ENCODE peak calls at places on chromosome 1, in nine cellular contexts. A is H1, K is BE2C, X is tibial nerve, Q is esophagus squamous epithelium, U is stomach, D is fibroblast of lung, V is right lobe of liver, C is heart right ventricle. H is an unnamed sample.

GRCh38 chr1:228180271-228180987 is 14.8 kb downstream of the IBA57 start:
- DNase-seq in C (no peak), U (no peak), K (no peak), Q (no peak), V (no peak), A (no peak), X (no peak), D (no peak), H (no peak)

GRCh38 chr1:50275564-50275963 is 147.7 kb downstream of the DMRTA2 start:
- DNase-seq in A (peak; percentile 48), Q (no peak), V (no peak), C (no peak), U (no peak), X (no peak), D (no peak), K (peak; percentile 73), H (no peak)

GRCh38 chr1:12191242-12192032 is 24.6 kb downstream of the TNFRSF1B start:
- DNase-seq in K (no peak), V (no peak), A (no peak), D (no peak), U (no peak), C (no peak), Q (no peak), X (no peak), H (no peak)

GRCh38 chr1:179025975-179026812 is 500 bp downstream of the FAM20B start:
- DNase-seq in V (peak; percentile 88), U (peak; percentile 88), A (peak; percentile 77), D (peak; percentile 52), Q (no peak), X (peak; percentile 26), K (peak; percentile 88), C (peak; percentile 80), H (peak; percentile 91)

GRCh38 chr1:19505694-19506457 is 20.5 kb upstream of the CAPZB start:
- DNase-seq in U (no peak), C (peak; percentile 47), X (no peak), V (no peak), D (no peak), K (no peak), Q (no peak), A (no peak), H (no peak)

GRCh38 chr1:237154173-237154572 is 112.2 kb downstream of the RYR2 start:
- DNase-seq in D (peak; percentile 81), U (no peak), X (no peak), A (no peak), Q (no peak), K (no peak), V (no peak), C (no peak), H (no peak)

GRCh38 chr1:156961709-156962108 is 41.3 kb downstream of the LRRC71 start:
- DNase-seq in K (peak; percentile 31), D (no peak), Q (no peak), A (no peak), U (no peak), C (no peak), V (no peak), X (no peak), H (no peak)

GRCh38 chr1:56696663-56697062 is 51.5 kb downstream of the PRKAA2 start:
- DNase-seq in A (no peak), Q (no peak), K (no peak), D (no peak), V (no peak), U (no peak), X (no peak), C (no peak), H (no peak)

GRCh38 chr1:203126151-203126865 is 1.2 kb upstream of the ADORA1 start:
- DNase-seq in X (no peak), V (no peak), A (peak; percentile 52), U (no peak), Q (no peak), D (peak; percentile 14), C (no peak), K (no peak), H (no peak)

GRCh38 chr1:109256085-109256484 is 6.7 kb downstream of the CELSR2 start:
- DNase-seq in C (no peak), U (no peak), K (no peak), X (no peak), V (no peak), D (no peak), A (no peak), Q (no peak), H (no peak)

GRCh38 chr1:161166669-161167548 is 683 bp downstream of the PPOX start:
- DNase-seq in U (no peak), Q (no peak), V (no peak), A (peak; percentile 71), K (peak; percentile 48), C (no peak), D (no peak), X (no peak), H (no peak)

GRCh38 chr1:46687095-46687659 is 15.5 kb downstream of the TEX38 start:
- DNase-seq in K (peak; percentile 5), U (peak; percentile 96), V (peak; percentile 88), X (peak; percentile 35), A (no peak), C (peak; percentile 59), D (peak; percentile 82), Q (no peak), H (peak; percentile 90)

GRCh38 chr1:29304025-29304684 is 67.8 kb downstream of the PTPRU start:
- DNase-seq in C (no peak), A (no peak), U (no peak), Q (no peak), V (peak; percentile 86), X (no peak), K (no peak), D (no peak), H (peak; percentile 34)

GRCh38 chr1:55836086-55836485 is 620.9 kb upstream of the USP24 start:
- DNase-seq in U (no peak), D (no peak), C (no peak), A (no peak), Q (no peak), K (peak; percentile 6), V (no peak), X (no peak), H (no peak)

GRCh38 chr1:87330201-87330953 is 1.7 kb downstream of the LMO4 start:
- DNase-seq in U (peak; percentile 34), K (no peak), C (no peak), A (peak; percentile 56), V (no peak), Q (no peak), D (peak; percentile 47), X (no peak), H (peak; percentile 41)

GRCh38 chr1:23475641-23476040 is 8.3 kb downstream of the ASAP3 start:
- DNase-seq in U (no peak), D (no peak), K (no peak), V (no peak), Q (no peak), C (no peak), X (no peak), A (no peak), H (no peak)

GRCh38 chr1:25706146-25707089 is 89.8 kb downstream of the MAN1C1 start:
- DNase-seq in D (no peak), U (no peak), V (no peak), K (no peak), X (no peak), C (no peak), Q (no peak), A (no peak), H (no peak)

GRCh38 chr1:173865468-173866164 is 2.2 kb downstream of the GAS5 start:
- DNase-seq in D (no peak), A (no peak), K (no peak), V (no peak), U (no peak), Q (no peak), X (no peak), C (no peak), H (no peak)

GRCh38 chr1:104953555-104953954 is 1203.9 kb downstream of the AMY1C start:
- DNase-seq in V (no peak), K (no peak), X (no peak), D (no peak), U (no peak), A (no peak), C (no peak), Q (no peak), H (no peak)

GRCh38 chr1:211591980-211592493 is 13.1 kb upstream of the SLC30A1 start:
- DNase-seq in V (no peak), K (peak; percentile 34), D (peak; percentile 72), C (no peak), U (no peak), Q (no peak), X (no peak), A (no peak), H (no peak)
- H3K4me3 ChIP-seq in V (no peak overlapping the region), K (no peak overlapping the region), D (no peak overlapping the region), C (no peak overlapping the region), U (no peak overlapping the region), Q (no peak overlapping the region), X (no peak overlapping the region), A (no peak overlapping the region), H (no peak overlapping the region)

DNA sequence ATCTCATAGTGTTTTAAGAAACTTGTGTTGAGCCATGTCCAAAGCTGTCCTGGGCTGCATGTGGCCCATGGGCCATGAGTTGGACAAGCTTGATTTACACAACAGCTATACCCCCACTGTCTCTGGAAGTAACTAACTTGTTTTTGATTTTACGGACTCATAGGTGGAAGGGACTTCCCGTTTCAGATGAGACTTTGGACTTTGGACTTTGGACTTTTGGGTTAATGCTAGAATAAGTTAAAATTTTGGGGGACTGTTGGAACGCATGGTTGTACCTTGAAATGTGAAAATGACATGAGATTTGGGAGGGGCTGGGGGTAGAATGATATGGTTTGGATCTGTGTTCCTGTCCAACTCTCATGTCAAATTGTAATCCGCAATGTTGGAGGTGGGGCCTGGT is 52.6 kb upstream of the ZSWIM5 start:
- DNase-seq in D (no peak), V (no peak), Q (no peak), K (no peak), X (no peak), C (no peak), U (no peak), A (no peak), H (no peak)
- TF ChIP-seq CTCF in D (no peak), V (no peak), Q (no peak), K (no peak), X (no peak), C (no peak), U (no peak), A (no peak), H (no peak)

GRCh38 chr1:154861607-154862094 is 8.4 kb downstream of the KCNN3 start:
- DNase-seq in K (no peak), C (no peak), U (no peak), V (no peak), D (peak; percentile 71), A (no peak), Q (no peak), X (no peak), H (no peak)
- H3K4me1 ChIP-seq in K (peaks cover 14% of the 10 kb centered on the region), C (peaks cover 21% of the 10 kb centered on the region), U (peaks cover 2% of the 10 kb centered on the region), V (no peaks in the 10 kb centered on the region), D (no peaks in the 10 kb centered on the region), A (peaks cover 6% of the 10 kb centered on the region), Q (no peaks in the 10 kb centered on the region), X (no peaks in the 10 kb centered on the region), H (no peaks in the 10 kb centered on the region)

GRCh38 chr1:164772635-164773034 is 213.7 kb downstream of the PBX1 start:
- DNase-seq in Q (no peak), C (peak; percentile 45), V (no peak), X (no peak), A (no peak), U (peak; percentile 60), D (peak; percentile 88), K (peak; percentile 66), H (peak; percentile 53)
- H3K4me3 ChIP-seq in Q (no peak overlapping the region), C (no peak overlapping the region), V (no peak overlapping the region), X (no peak overlapping the region), A (no peak overlapping the region), U (no peak overlapping the region), D (no peak overlapping the region), K (no peak overlapping the region), H (no peak overlapping the region)

GRCh38 chr1:153354515-153355193 is 3.0 kb upstream of the S100A9 start:
- DNase-seq in K (no peak), Q (no peak), C (no peak), X (no peak), D (no peak), U (no peak), A (no peak), V (no peak), H (no peak)
- TF ChIP-seq CTCF in K (peak; percentile 3), Q (no peak), C (no peak), X (no peak), D (no peak), U (no peak), A (no peak), V (no peak), H (no peak)

H was measured in mucosa of descending colon.